ENCODE peak calls at places on chromosomes 5 and 9, in four cellular contexts. One of them, this sample, is unnamed.

GRCh38 chr9:35954942-35955546 is 2.9 kb downstream of the OR2S2 start:
- DNase-seq in neuronal stem cell: peak
- DNase-seq in H1: peak
- DNase-seq in IMR-90: peak
- DNase-seq in this sample: peak

GRCh38 chr5:149452665-149453617 is 73.8 kb upstream of the IL17B start:
- DNase-seq in neuronal stem cell: no peak
- DNase-seq in H1: no peak
- DNase-seq in IMR-90: peak
- DNase-seq in this sample: peak

GRCh38 chr9:100426194-100426531 is 780 bp upstream of the MSANTD3 start:
- DNase-seq in neuronal stem cell: no peak
- DNase-seq in H1: no peak
- DNase-seq in IMR-90: no peak
- DNase-seq in this sample: no peak

GRCh38 chr5:121296357-121296756 is 555.3 kb upstream of the FTMT start:
- DNase-seq in neuronal stem cell: no peak
- DNase-seq in H1: no peak
- DNase-seq in IMR-90: no peak
- DNase-seq in this sample: no peak

GRCh38 chr5:1930501-1930879 is 47.8 kb upstream of the IRX4 start:
- DNase-seq in neuronal stem cell: no peak
- DNase-seq in H1: no peak
- DNase-seq in IMR-90: no peak
- DNase-seq in this sample: no peak

GRCh38 chr9:99056876-99057664 is 47.8 kb upstream of the TGFBR1 start:
- DNase-seq in neuronal stem cell: no peak
- DNase-seq in H1: no peak
- DNase-seq in IMR-90: peak
- DNase-seq in this sample: peak

GRCh38 chr9:28651050-28651722 is 1077.9 kb upstream of the C9orf72 start:
- DNase-seq in neuronal stem cell: no peak
- DNase-seq in H1: no peak
- DNase-seq in IMR-90: no peak
- DNase-seq in this sample: no peak

GRCh38 chr5:132883261-132883834 is 9.9 kb downstream of the LEAP2 start:
- DNase-seq in neuronal stem cell: peak
- DNase-seq in H1: no peak
- DNase-seq in IMR-90: peak
- DNase-seq in this sample: peak

GRCh38 chr5:133467712-133468463 is 144.5 kb downstream of the FSTL4 start:
- DNase-seq in neuronal stem cell: no peak
- DNase-seq in H1: no peak
- DNase-seq in IMR-90: no peak
- DNase-seq in this sample: no peak

GRCh38 chr9:69168709-69169217 is 5.3 kb upstream of the TJP2 start:
- DNase-seq in neuronal stem cell: no peak
- DNase-seq in H1: peak
- DNase-seq in IMR-90: peak
- DNase-seq in this sample: peak

GRCh38 chr9:87471746-87472145 is 25.9 kb upstream of the DAPK1 start:
- DNase-seq in neuronal stem cell: no peak
- DNase-seq in H1: no peak
- DNase-seq in IMR-90: no peak
- DNase-seq in this sample: no peak

GRCh38 chr9:87479801-87480201 is 17.9 kb upstream of the DAPK1 start:
- DNase-seq in neuronal stem cell: no peak
- DNase-seq in H1: no peak
- DNase-seq in IMR-90: no peak
- DNase-seq in this sample: no peak

GRCh38 chr9:87478211-87478992 is 19.3 kb upstream of the DAPK1 start:
- DNase-seq in neuronal stem cell: no peak
- DNase-seq in H1: no peak
- DNase-seq in IMR-90: no peak
- DNase-seq in this sample: no peak

GRCh38 chr9:87469833-87470465 is 27.7 kb upstream of the DAPK1 start:
- DNase-seq in neuronal stem cell: no peak
- DNase-seq in H1: no peak
- DNase-seq in IMR-90: no peak
- DNase-seq in this sample: no peak

GRCh38 chr9:87475463-87475862 is 22.2 kb upstream of the DAPK1 start:
- DNase-seq in neuronal stem cell: no peak
- DNase-seq in H1: no peak
- DNase-seq in IMR-90: no peak
- DNase-seq in this sample: no peak
- H2BK15ac ChIP-seq in neuronal stem cell: no peak
- H2BK15ac ChIP-seq in H1: no peak
- H2BK15ac ChIP-seq in IMR-90: no peak
- H2BK15ac ChIP-seq in this sample: no peak

GRCh38 chr9:33448159-33448511 is 742 bp upstream of the AQP3 start:
- DNase-seq in neuronal stem cell: no peak
- DNase-seq in H1: no peak
- DNase-seq in IMR-90: no peak
- DNase-seq in this sample: no peak
- H3K4me3 ChIP-seq in neuronal stem cell: peak
- H3K4me3 ChIP-seq in H1: peak
- H3K4me3 ChIP-seq in IMR-90: no peak
- H3K4me3 ChIP-seq in this sample: no peak

DNA sequence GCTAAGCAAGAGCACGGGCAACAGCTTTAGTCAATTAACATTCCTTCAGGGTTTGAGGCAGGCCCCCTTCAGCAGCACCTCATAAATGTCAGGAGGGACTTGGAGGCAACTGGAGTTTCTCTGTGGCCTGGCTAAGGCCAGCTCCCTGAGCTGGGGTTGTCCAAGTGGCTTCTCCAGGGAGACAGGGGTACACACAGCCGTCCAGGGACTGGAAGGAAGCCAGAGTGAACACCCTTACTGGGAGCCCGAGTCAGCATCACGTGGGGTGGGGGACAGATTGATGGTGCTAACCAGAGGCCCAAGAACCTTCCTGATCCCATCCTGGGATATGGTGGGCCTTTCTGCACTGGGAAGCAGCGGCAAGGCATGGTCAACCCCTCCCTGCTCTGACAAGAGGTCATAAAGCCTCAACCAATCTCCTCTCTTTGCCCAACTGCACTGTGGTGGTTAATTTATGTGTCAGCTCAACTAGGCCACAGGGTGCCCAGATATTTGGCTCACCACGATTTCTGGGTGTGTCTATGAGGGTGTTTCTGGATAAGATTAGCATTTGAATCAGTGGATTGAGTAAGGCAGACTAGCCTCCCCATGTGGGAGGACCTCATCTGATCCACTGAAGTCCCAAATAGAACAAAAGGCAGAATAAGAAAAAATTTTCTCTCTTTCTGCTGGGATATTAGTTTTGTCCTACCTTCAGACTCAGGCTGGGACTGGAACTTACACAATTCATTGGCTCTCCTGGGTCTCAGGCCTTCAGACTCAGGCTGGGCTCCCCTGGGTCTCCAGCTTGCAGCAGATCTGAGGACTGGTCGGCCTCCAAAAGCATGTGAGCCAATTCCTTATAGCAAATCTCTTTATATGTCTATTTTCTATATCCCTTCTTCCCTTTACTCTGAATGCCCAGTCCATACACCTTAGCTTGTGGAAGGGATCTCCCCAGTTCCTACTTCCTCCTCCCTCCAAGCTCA is 127.2 kb upstream of the LARP1 start:
- DNase-seq in neuronal stem cell: no peak
- DNase-seq in H1: no peak
- DNase-seq in IMR-90: no peak
- DNase-seq in this sample: no peak
- H4K91ac ChIP-seq in neuronal stem cell: no peak
- H4K91ac ChIP-seq in H1: no peak
- H4K91ac ChIP-seq in IMR-90: no peak
- H4K91ac ChIP-seq in this sample: no peak

GRCh38 chr9:129595323-129595741 is 25.6 kb downstream of the C9orf50 start:
- DNase-seq in neuronal stem cell: no peak
- DNase-seq in H1: no peak
- DNase-seq in IMR-90: peak
- DNase-seq in this sample: no peak
- H2BK15ac ChIP-seq in neuronal stem cell: no peak
- H2BK15ac ChIP-seq in H1: no peak
- H2BK15ac ChIP-seq in IMR-90: peak
- H2BK15ac ChIP-seq in this sample: no peak

This sample was measured in mesenchymal stem cell.